ENCODE peak calls at places on chromosomes 3 and 15, in ten cellular contexts. H, Z, W, F, X, R, L, N, I and K are unnamed samples.
A peak's percentile ranks its signal among the peaks of the same experiment; 100 is the strongest.

GRCh38 chr3:45064512-45065372 is 38.6 kb downstream of the CLEC3B start:
- DNase-seq in N (no peak), Z (peak; percentile 57), H (peak; percentile 81), I (peak; percentile 94), W (no peak), F (no peak), X (no peak), L (no peak), R (peak; percentile 40), K (no peak)

GRCh38 chr3:11047500-11047899 is 55.0 kb downstream of the SLC6A1 start:
- DNase-seq in R (no peak), H (no peak), I (no peak), N (no peak), F (no peak), L (no peak), W (no peak), Z (no peak), X (no peak), K (no peak)

GRCh38 chr3:193879099-193879863 is 256.7 kb upstream of the HES1 start:
- DNase-seq in N (no peak), H (no peak), I (no peak), W (no peak), Z (no peak), X (no peak), R (peak; percentile 34), L (no peak), F (no peak), K (no peak)

GRCh38 chr15:62503451-62503850 is 338.4 kb upstream of the C2CD4B start:
- DNase-seq in L (peak; percentile 22), I (no peak), W (no peak), X (no peak), N (no peak), R (no peak), Z (peak; percentile 13), H (peak; percentile 24), F (no peak), K (no peak)

GRCh38 chr3:9500108-9501050 is 53.2 kb downstream of the LHFPL4 start:
- DNase-seq in W (peak; percentile 68), L (peak; percentile 54), I (peak; percentile 54), R (peak; percentile 73), F (peak; percentile 77), N (peak; percentile 99), H (peak; percentile 52), Z (peak; percentile 46), X (peak; percentile 28), K (peak; percentile 93)

GRCh38 chr15:75542386-75542797 is 36.7 kb downstream of the PTPN9 start:
- DNase-seq in N (no peak), H (peak; percentile 43), Z (no peak), F (no peak), L (peak; percentile 63), I (no peak), X (no peak), R (no peak), W (no peak), K (no peak)

GRCh38 chr15:76310470-76311070 is 699 bp downstream of the ETFA start:
- DNase-seq in H (peak; percentile 37), R (peak; percentile 68), F (no peak), Z (no peak), N (no peak), X (no peak), L (peak; percentile 29), W (no peak), I (no peak), K (peak; percentile 12)

GRCh38 chr3:41893977-41894376 is 67.9 kb downstream of the ULK4 start:
- DNase-seq in L (no peak), I (peak; percentile 62), N (no peak), W (no peak), X (peak; percentile 30), Z (peak; percentile 44), H (peak; percentile 75), R (peak; percentile 53), F (no peak), K (peak; percentile 7)

GRCh38 chr3:123546133-123546755 is 38.6 kb downstream of the HACD2 start:
- DNase-seq in W (no peak), N (no peak), F (no peak), H (no peak), Z (no peak), R (no peak), X (no peak), L (no peak), I (peak; percentile 94), K (no peak)

GRCh38 chr3:109071349-109072142 is 46.4 kb downstream of the MORC1 start:
- DNase-seq in Z (peak; percentile 25), N (no peak), H (no peak), R (peak; percentile 2), W (no peak), X (no peak), F (no peak), I (no peak), L (no peak), K (no peak)

GRCh38 chr3:188279696-188280398 is 125.9 kb downstream of the LPP start:
- DNase-seq in F (no peak), X (no peak), H (no peak), L (no peak), I (peak; percentile 49), Z (no peak), W (no peak), R (no peak), N (no peak), K (no peak)

GRCh38 chr3:16883726-16884083 is 1.1 kb upstream of the PLCL2 start:
- DNase-seq in R (no peak), L (no peak), I (no peak), N (no peak), Z (no peak), W (no peak), F (no peak), H (no peak), X (no peak), K (no peak)

GRCh38 chr3:29694331-29694730 is 413.5 kb downstream of the RBMS3 start:
- DNase-seq in W (no peak), R (no peak), H (no peak), L (no peak), I (no peak), N (no peak), Z (no peak), X (no peak), F (no peak), K (no peak)

GRCh38 chr3:124587053-124587408 is 143.2 kb upstream of the UMPS start:
- DNase-seq in W (no peak), L (peak; percentile 66), R (no peak), F (no peak), I (no peak), X (no peak), H (no peak), N (peak; percentile 53), Z (peak; percentile 79), K (no peak)

GRCh38 chr3:154126651-154127050 is 5.5 kb downstream of the ARHGEF26 start:
- DNase-seq in L (no peak), N (no peak), R (no peak), I (no peak), Z (no peak), F (no peak), H (no peak), X (no peak), W (no peak), K (no peak)

GRCh38 chr15:63833246-63833696 is 477 bp downstream of the HERC1 start:
- DNase-seq in R (peak; percentile 51), X (no peak), L (peak; percentile 42), F (peak; percentile 76), I (peak; percentile 36), N (peak; percentile 56), H (no peak), Z (peak; percentile 36), W (peak; percentile 65), K (peak; percentile 27)

GRCh38 chr15:84653910-84654688 is at the start of gene WDR73:
- DNase-seq in I (peak; percentile 92), X (peak; percentile 89), Z (peak; percentile 96), H (peak; percentile 97), F (peak; percentile 99), W (peak; percentile 99), L (peak; percentile 97), R (peak; percentile 97), N (peak; percentile 98), K (peak; percentile 72)
- TF ChIP-seq POLR2A in I (peak; percentile 45), X (peak; percentile 68), Z (peak; percentile 83), H (peak; percentile 85), F (peak; percentile 85), W (peak; percentile 85), L (no peak), R (peak; percentile 63), N (peak; percentile 71), K (peak; percentile 62)

GRCh38 chr3:61628636-61629035 is 67.3 kb downstream of the PTPRG start:
- DNase-seq in I (no peak), N (no peak), F (no peak), X (no peak), R (no peak), H (no peak), L (no peak), Z (no peak), W (no peak), K (no peak)
- TF ChIP-seq POLR2A in I (no peak), N (no peak), F (no peak), X (no peak), R (no peak), H (no peak), L (no peak), Z (no peak), W (no peak), K (no peak)

DNA sequence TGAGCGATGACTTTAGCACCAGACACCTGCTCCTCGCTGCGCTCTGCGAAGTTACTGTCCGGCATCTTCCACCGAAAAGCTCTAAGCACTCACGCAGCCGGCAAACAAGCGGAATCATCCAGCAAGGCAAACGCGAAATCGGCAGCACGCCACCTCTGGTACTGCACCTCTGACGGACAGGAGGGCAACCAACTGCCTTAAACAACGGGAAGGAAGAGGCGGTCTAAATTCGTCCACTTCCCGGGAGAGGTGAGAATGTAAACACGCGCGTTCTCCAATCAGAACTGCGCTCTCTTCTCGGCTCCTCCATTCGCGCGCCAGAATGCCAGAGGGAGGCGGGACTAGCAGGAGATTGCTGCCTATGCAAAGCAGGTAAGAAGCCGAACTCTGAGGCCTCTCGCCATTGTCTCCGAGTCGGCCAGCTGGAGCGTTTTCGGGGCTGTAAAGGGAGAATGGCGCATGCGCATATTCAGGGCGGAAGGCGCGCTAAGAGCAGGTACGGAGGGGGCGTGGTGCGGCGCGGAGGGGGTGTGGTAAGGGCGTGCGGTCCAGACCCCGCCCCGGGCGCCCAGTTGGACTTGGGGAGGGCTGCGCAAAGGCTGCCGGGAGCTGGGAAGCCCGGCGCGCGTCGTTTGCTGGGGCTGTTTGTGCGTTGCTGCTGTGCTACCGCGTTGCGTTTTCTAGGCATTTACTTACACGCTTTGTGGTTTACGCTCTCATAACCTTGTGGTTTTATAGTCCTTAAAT is at the start of the genes BTD and HACL1:
- DNase-seq in I (peak; percentile 99), W (peak; percentile 98), X (peak; percentile 99), F (peak; percentile 97), L (peak; percentile 99), N (peak; percentile 97), Z (peak; percentile 99), R (peak; percentile 99), H (peak; percentile 100), K (peak; percentile 79)
- TF ChIP-seq POLR2A in I (peak; percentile 68), W (peak; percentile 83), X (peak; percentile 93), F (peak; percentile 65), L (peak; percentile 40), N (peak; percentile 97), Z (peak; percentile 84), R (peak; percentile 98), H (peak; percentile 94), K (peak; percentile 89)

DNA sequence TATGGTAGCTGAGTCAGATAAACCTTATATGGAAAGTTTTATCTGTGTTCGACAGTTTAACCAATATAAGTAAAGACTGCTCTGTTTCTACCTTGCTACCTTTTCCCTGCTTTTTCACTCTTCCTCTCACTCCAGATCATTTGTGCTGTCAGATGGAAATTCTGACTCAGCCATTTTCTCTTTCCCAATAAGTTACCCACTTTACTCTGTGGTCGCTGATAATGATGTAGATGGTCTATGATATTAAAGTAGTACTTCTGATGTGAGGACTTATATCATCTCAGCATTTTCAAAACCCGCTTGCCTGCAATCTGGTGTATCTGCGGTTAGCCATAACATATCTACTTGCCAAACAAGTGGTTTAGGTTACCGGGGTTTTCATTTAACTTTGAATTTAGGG is 15.0 kb upstream of the UTS2B start:
- DNase-seq in X (no peak), H (no peak), L (no peak), N (no peak), F (no peak), W (no peak), R (no peak), Z (no peak), I (no peak), K (no peak)
- TF ChIP-seq POLR2A in X (no peak), H (no peak), L (no peak), N (no peak), F (no peak), W (no peak), R (no peak), Z (no peak), I (no peak), K (no peak)